ENCODE peak calls at places on chromosome 2, in seven cellular contexts. One of them, this sample, is unnamed.
A peak's percentile ranks its signal among the peaks of the same experiment; 100 is the strongest.

GRCh38 chr2:72949642-72950041 is 32.3 kb downstream of the EMX1 start:
- DNase-seq in uterus: no peak
- DNase-seq in stomach: no peak
- DNase-seq in body of pancreas: no peak
- DNase-seq in MG63: no peak
- DNase-seq in lung: no peak
- DNase-seq in ascending aorta: no peak
- DNase-seq in this sample: no peak

GRCh38 chr2:26720322-26721166 is 28.0 kb downstream of the KCNK3 start:
- DNase-seq in uterus: peak; percentile 67
- DNase-seq in stomach: peak; percentile 88
- DNase-seq in body of pancreas: peak; percentile 96
- DNase-seq in MG63: peak; percentile 66
- DNase-seq in lung: peak; percentile 62
- DNase-seq in ascending aorta: peak; percentile 47
- DNase-seq in this sample: no peak

GRCh38 chr2:102891261-102891660 is 129.4 kb downstream of the TMEM182 start:
- DNase-seq in uterus: no peak
- DNase-seq in stomach: no peak
- DNase-seq in body of pancreas: no peak
- DNase-seq in MG63: peak; percentile 28
- DNase-seq in lung: no peak
- DNase-seq in ascending aorta: no peak
- DNase-seq in this sample: no peak

GRCh38 chr2:101563849-101564248 is 88.9 kb upstream of the RFX8 start:
- DNase-seq in uterus: no peak
- DNase-seq in stomach: no peak
- DNase-seq in body of pancreas: no peak
- DNase-seq in MG63: no peak
- DNase-seq in lung: no peak
- DNase-seq in ascending aorta: no peak
- DNase-seq in this sample: no peak

GRCh38 chr2:231604101-231604684 is 11.5 kb downstream of the TEX44 start:
- DNase-seq in uterus: peak; percentile 75
- DNase-seq in stomach: peak; percentile 51
- DNase-seq in body of pancreas: peak; percentile 63
- DNase-seq in MG63: peak; percentile 46
- DNase-seq in lung: peak; percentile 55
- DNase-seq in ascending aorta: no peak
- DNase-seq in this sample: no peak

GRCh38 chr2:128605421-128605820 is 286.8 kb upstream of the HS6ST1 start:
- DNase-seq in uterus: peak; percentile 5
- DNase-seq in stomach: no peak
- DNase-seq in body of pancreas: peak; percentile 9
- DNase-seq in MG63: no peak
- DNase-seq in lung: no peak
- DNase-seq in ascending aorta: no peak
- DNase-seq in this sample: no peak

GRCh38 chr2:28981016-28981441 is at the start of gene TOGARAM2:
- DNase-seq in uterus: peak; percentile 31
- DNase-seq in stomach: no peak
- DNase-seq in body of pancreas: peak; percentile 35
- DNase-seq in MG63: no peak
- DNase-seq in lung: peak; percentile 41
- DNase-seq in ascending aorta: no peak
- DNase-seq in this sample: no peak

GRCh38 chr2:85601771-85602475 is 575 bp downstream of the TMEM150A start:
- DNase-seq in uterus: peak; percentile 72
- DNase-seq in stomach: peak; percentile 76
- DNase-seq in body of pancreas: peak; percentile 77
- DNase-seq in MG63: peak; percentile 47
- DNase-seq in lung: peak; percentile 73
- DNase-seq in ascending aorta: no peak
- DNase-seq in this sample: no peak

GRCh38 chr2:55721601-55722215 is 28.1 kb upstream of the PNPT1 start:
- DNase-seq in uterus: no peak
- DNase-seq in stomach: no peak
- DNase-seq in body of pancreas: no peak
- DNase-seq in MG63: no peak
- DNase-seq in lung: no peak
- DNase-seq in ascending aorta: no peak
- DNase-seq in this sample: no peak

GRCh38 chr2:39517622-39518021 is 80.5 kb upstream of the MAP4K3 start:
- DNase-seq in uterus: no peak
- DNase-seq in stomach: no peak
- DNase-seq in body of pancreas: no peak
- DNase-seq in MG63: no peak
- DNase-seq in lung: no peak
- DNase-seq in ascending aorta: no peak
- DNase-seq in this sample: no peak

GRCh38 chr2:197740200-197740599 is 35.0 kb downstream of the MARS2 start:
- DNase-seq in uterus: no peak
- DNase-seq in stomach: no peak
- DNase-seq in body of pancreas: no peak
- DNase-seq in MG63: no peak
- DNase-seq in lung: no peak
- DNase-seq in ascending aorta: no peak
- DNase-seq in this sample: no peak
- H3K36me3 ChIP-seq in uterus: no peaks in the 10 kb centered on the region
- H3K36me3 ChIP-seq in stomach: no peaks in the 10 kb centered on the region
- H3K36me3 ChIP-seq in body of pancreas: no peaks in the 10 kb centered on the region
- H3K36me3 ChIP-seq in MG63: no peaks in the 10 kb centered on the region
- H3K36me3 ChIP-seq in lung: no peaks in the 10 kb centered on the region
- H3K36me3 ChIP-seq in ascending aorta: no peaks in the 10 kb centered on the region
- H3K36me3 ChIP-seq in this sample: no peaks in the 10 kb centered on the region

DNA sequence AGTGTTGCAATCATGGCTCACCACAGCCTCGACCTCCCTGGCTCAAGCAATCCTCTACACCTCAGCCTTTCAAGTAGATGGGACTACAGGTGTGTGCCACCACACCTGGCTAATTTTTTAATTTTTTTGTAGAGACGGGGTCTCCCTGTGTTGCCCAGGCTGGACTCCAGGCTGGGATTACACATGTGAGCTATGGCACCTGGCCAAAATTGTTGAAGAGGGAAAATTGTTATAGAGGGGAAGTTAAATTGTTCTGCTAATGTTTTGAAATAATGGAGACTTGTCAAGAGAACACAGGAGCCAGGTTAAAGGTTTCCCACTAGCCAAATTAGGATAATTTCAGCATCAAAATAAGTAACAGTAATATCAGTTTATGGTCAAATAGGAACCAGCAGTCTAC is 25.1 kb downstream of the PPIG start:
- DNase-seq in uterus: no peak
- DNase-seq in stomach: no peak
- DNase-seq in body of pancreas: no peak
- DNase-seq in MG63: no peak
- DNase-seq in lung: no peak
- DNase-seq in ascending aorta: no peak
- DNase-seq in this sample: no peak
- H3K36me3 ChIP-seq in uterus: no peaks in the 10 kb centered on the region
- H3K36me3 ChIP-seq in stomach: peaks cover 100% of the 10 kb centered on the region
- H3K36me3 ChIP-seq in body of pancreas: no peaks in the 10 kb centered on the region
- H3K36me3 ChIP-seq in MG63: peaks cover 78% of the 10 kb centered on the region
- H3K36me3 ChIP-seq in lung: peaks cover 16% of the 10 kb centered on the region
- H3K36me3 ChIP-seq in ascending aorta: peaks cover 62% of the 10 kb centered on the region
- H3K36me3 ChIP-seq in this sample: peaks cover 5% of the 10 kb centered on the region

GRCh38 chr2:98604547-98604946 is 3.8 kb downstream of the COA5 start:
- DNase-seq in uterus: no peak
- DNase-seq in stomach: no peak
- DNase-seq in body of pancreas: no peak
- DNase-seq in MG63: no peak
- DNase-seq in lung: no peak
- DNase-seq in ascending aorta: no peak
- DNase-seq in this sample: no peak
- H3K36me3 ChIP-seq in uterus: no peaks in the 10 kb centered on the region
- H3K36me3 ChIP-seq in stomach: peaks cover 52% of the 10 kb centered on the region
- H3K36me3 ChIP-seq in body of pancreas: no peaks in the 10 kb centered on the region
- H3K36me3 ChIP-seq in MG63: peaks cover 39% of the 10 kb centered on the region
- H3K36me3 ChIP-seq in lung: peaks cover 17% of the 10 kb centered on the region
- H3K36me3 ChIP-seq in ascending aorta: peaks cover 16% of the 10 kb centered on the region
- H3K36me3 ChIP-seq in this sample: no peaks in the 10 kb centered on the region

GRCh38 chr2:75428060-75428459 is 132.7 kb downstream of the EVA1A start:
- DNase-seq in uterus: no peak
- DNase-seq in stomach: no peak
- DNase-seq in body of pancreas: no peak
- DNase-seq in MG63: no peak
- DNase-seq in lung: no peak
- DNase-seq in ascending aorta: no peak
- DNase-seq in this sample: no peak

GRCh38 chr2:75431276-75431675 is 129.5 kb downstream of the EVA1A start:
- DNase-seq in uterus: no peak
- DNase-seq in stomach: no peak
- DNase-seq in body of pancreas: no peak
- DNase-seq in MG63: no peak
- DNase-seq in lung: no peak
- DNase-seq in ascending aorta: no peak
- DNase-seq in this sample: no peak

GRCh38 chr2:75431757-75432156 is 129.0 kb downstream of the EVA1A start:
- DNase-seq in uterus: no peak
- DNase-seq in stomach: no peak
- DNase-seq in body of pancreas: no peak
- DNase-seq in MG63: no peak
- DNase-seq in lung: no peak
- DNase-seq in ascending aorta: no peak
- DNase-seq in this sample: no peak

GRCh38 chr2:75429036-75429435 is 131.7 kb downstream of the EVA1A start:
- DNase-seq in uterus: no peak
- DNase-seq in stomach: peak; percentile 80
- DNase-seq in body of pancreas: peak; percentile 67
- DNase-seq in MG63: peak; percentile 42
- DNase-seq in lung: no peak
- DNase-seq in ascending aorta: no peak
- DNase-seq in this sample: no peak

DNA sequence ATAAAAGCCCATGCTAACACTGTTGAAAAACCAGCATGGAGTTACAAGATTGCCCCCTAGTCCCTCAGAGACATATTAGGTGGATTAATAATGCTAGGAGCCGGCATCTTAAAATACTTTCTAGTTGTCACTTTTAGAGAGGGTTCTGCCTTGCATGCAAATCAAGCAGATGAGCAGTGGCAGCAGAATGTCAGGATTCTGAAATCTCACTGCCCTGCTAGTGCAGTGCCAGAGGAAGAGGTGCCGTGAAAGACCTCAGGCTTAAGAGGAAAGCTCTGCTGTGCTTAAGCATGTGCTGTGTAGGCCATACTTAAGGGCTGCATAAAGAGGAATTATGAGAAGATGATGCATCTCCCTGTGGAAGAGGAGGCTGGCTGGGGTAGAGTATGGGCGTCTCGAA is 132.1 kb downstream of the EVA1A start:
- DNase-seq in uterus: no peak
- DNase-seq in stomach: no peak
- DNase-seq in body of pancreas: no peak
- DNase-seq in MG63: no peak
- DNase-seq in lung: no peak
- DNase-seq in ascending aorta: no peak
- DNase-seq in this sample: no peak
- H3K36me3 ChIP-seq in uterus: no peaks in the 10 kb centered on the region
- H3K36me3 ChIP-seq in stomach: no peaks in the 10 kb centered on the region
- H3K36me3 ChIP-seq in body of pancreas: no peaks in the 10 kb centered on the region
- H3K36me3 ChIP-seq in MG63: no peaks in the 10 kb centered on the region
- H3K36me3 ChIP-seq in lung: no peaks in the 10 kb centered on the region
- H3K36me3 ChIP-seq in ascending aorta: no peaks in the 10 kb centered on the region
- H3K36me3 ChIP-seq in this sample: no peaks in the 10 kb centered on the region

DNA sequence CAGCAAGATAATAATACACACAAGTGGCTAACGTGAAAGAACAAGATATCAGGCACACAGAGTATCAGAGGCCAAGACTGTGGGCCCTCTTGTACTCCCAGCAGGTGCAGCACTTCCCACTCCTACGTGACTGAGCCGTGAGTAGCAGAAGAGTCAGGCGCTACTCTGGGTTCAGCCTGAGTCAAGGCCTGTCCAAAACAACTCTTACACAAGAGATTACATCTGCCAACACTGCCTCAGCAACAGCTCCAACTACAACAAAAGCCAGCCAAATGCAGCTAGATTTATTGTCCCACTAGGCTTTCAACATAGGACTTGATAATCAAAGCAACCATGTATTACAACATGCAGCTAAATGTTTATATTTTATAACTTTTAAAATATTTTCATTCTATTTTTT is 56.2 kb downstream of the ITSN2 start:
- DNase-seq in uterus: peak; percentile 81
- DNase-seq in stomach: no peak
- DNase-seq in body of pancreas: peak; percentile 92
- DNase-seq in MG63: peak; percentile 85
- DNase-seq in lung: peak; percentile 70
- DNase-seq in ascending aorta: peak; percentile 56
- DNase-seq in this sample: no peak
- H3K36me3 ChIP-seq in uterus: no peaks in the 10 kb centered on the region
- H3K36me3 ChIP-seq in stomach: peaks cover 88% of the 10 kb centered on the region
- H3K36me3 ChIP-seq in body of pancreas: peaks cover 5% of the 10 kb centered on the region
- H3K36me3 ChIP-seq in MG63: peaks cover 11% of the 10 kb centered on the region
- H3K36me3 ChIP-seq in lung: peaks cover 18% of the 10 kb centered on the region
- H3K36me3 ChIP-seq in ascending aorta: peaks cover 39% of the 10 kb centered on the region
- H3K36me3 ChIP-seq in this sample: no peaks in the 10 kb centered on the region

DNA sequence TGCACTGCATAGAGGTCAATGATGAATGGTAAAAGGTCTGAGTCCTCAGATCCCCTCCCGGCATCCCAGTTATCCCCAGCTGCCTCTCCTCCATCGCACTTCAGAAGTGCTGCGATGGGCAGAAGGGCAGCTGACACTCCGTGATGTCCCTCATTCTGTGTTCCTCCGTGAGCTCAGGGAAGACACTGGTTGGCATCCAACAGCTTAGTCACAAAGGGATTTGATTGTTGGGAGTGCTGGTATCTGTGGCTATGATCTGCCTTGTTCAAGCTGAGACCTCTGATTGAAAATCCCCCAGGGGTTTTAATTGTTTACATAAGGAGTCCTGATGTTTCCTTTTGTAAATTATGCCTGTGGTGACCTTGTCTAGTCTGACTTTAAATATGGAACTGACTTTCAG is 19.0 kb upstream of the SAG start:
- DNase-seq in uterus: no peak
- DNase-seq in stomach: no peak
- DNase-seq in body of pancreas: no peak
- DNase-seq in MG63: no peak
- DNase-seq in lung: no peak
- DNase-seq in ascending aorta: no peak
- DNase-seq in this sample: no peak
- H3K36me3 ChIP-seq in uterus: no peaks in the 10 kb centered on the region
- H3K36me3 ChIP-seq in stomach: peaks cover 100% of the 10 kb centered on the region
- H3K36me3 ChIP-seq in body of pancreas: peaks cover 10% of the 10 kb centered on the region
- H3K36me3 ChIP-seq in MG63: peaks cover 76% of the 10 kb centered on the region
- H3K36me3 ChIP-seq in lung: peaks cover 48% of the 10 kb centered on the region
- H3K36me3 ChIP-seq in ascending aorta: peaks cover 64% of the 10 kb centered on the region
- H3K36me3 ChIP-seq in this sample: peaks cover 29% of the 10 kb centered on the region